ENCODE peak calls at places on chromosomes 13 and 19, in seven cellular contexts. G, R, D, I, W, M and N are unnamed samples.

GRCh38 chr19:5130371-5131030 is 161.6 kb downstream of the KDM4B start:
- DNase-seq in G (no peak), R (no peak), D (no peak), W (no peak), I (no peak), M (peak), N (no peak)

GRCh38 chr13:104737713-104738112 is 1671.5 kb upstream of the SLC10A2 start:
- DNase-seq in R (no peak), I (no peak), W (no peak), D (no peak), G (no peak), M (no peak), N (no peak)

GRCh38 chr13:114102521-114103288 is 29.7 kb downstream of the RASA3 start:
- DNase-seq in I (no peak), G (no peak), R (no peak), W (no peak), D (no peak), M (no peak), N (no peak)

GRCh38 chr13:97226788-97227627 is 4.9 kb downstream of the MBNL2 start:
- DNase-seq in M (no peak), R (no peak), G (no peak), W (no peak), I (no peak), D (no peak), N (peak)

GRCh38 chr19:6577410-6578125 is 13.4 kb downstream of the CD70 start:
- DNase-seq in G (no peak), D (peak), M (peak), R (no peak), I (no peak), W (no peak), N (peak)

GRCh38 chr13:94987081-94987480 is 274.7 kb upstream of the SOX21 start:
- DNase-seq in M (no peak), I (no peak), D (no peak), W (no peak), R (no peak), G (no peak), N (no peak)

GRCh38 chr19:29623726-29624488 is 17.8 kb downstream of the POP4 start:
- DNase-seq in G (no peak), R (no peak), W (no peak), M (no peak), I (no peak), D (no peak), N (peak)

GRCh38 chr13:112248909-112249592 is 127.1 kb upstream of the SPACA7 start:
- DNase-seq in I (no peak), D (no peak), R (no peak), M (no peak), G (peak), W (no peak), N (no peak)

GRCh38 chr13:33258437-33259193 is 26.9 kb downstream of the STARD13 start:
- DNase-seq in D (no peak), I (no peak), R (peak), G (no peak), M (no peak), W (peak), N (no peak)

GRCh38 chr13:49836516-49836915 is 44.0 kb upstream of the KPNA3 start:
- DNase-seq in W (peak), D (no peak), G (no peak), M (no peak), I (no peak), R (no peak), N (no peak)

GRCh38 chr19:7953576-7953975 is 10.1 kb upstream of the TIMM44 start:
- DNase-seq in M (no peak), D (no peak), W (no peak), R (no peak), I (no peak), G (no peak), N (no peak)

GRCh38 chr19:53957448-53958167 is 5.1 kb upstream of the CACNG8 start:
- DNase-seq in G (no peak), R (no peak), M (no peak), W (no peak), I (no peak), D (no peak), N (no peak)

GRCh38 chr13:51935326-51936171 is 73.8 kb downstream of the CCDC70 start:
- DNase-seq in M (no peak), G (peak), W (no peak), I (peak), R (no peak), D (peak), N (peak)

GRCh38 chr13:76948139-76948538 is at the start of gene ACOD1:
- DNase-seq in G (no peak), I (no peak), W (no peak), R (no peak), D (no peak), M (no peak), N (no peak)

GRCh38 chr19:28785961-28786360 is 427.0 kb downstream of the UQCRFS1 start:
- DNase-seq in W (no peak), G (no peak), D (no peak), R (no peak), I (no peak), M (no peak), N (no peak)

GRCh38 chr13:37198629-37199028 is 93.2 kb upstream of the CSNK1A1L start:
- DNase-seq in M (no peak), R (no peak), W (no peak), D (no peak), I (no peak), G (no peak), N (no peak)

GRCh38 chr13:104571161-104571889 is 1505.1 kb upstream of the SLC10A2 start:
- DNase-seq in D (peak), W (peak), R (peak), M (no peak), I (peak), G (peak), N (peak)

GRCh38 chr19:28468701-28469459 is 744.1 kb downstream of the UQCRFS1 start:
- DNase-seq in D (no peak), M (no peak), W (no peak), I (no peak), R (no peak), G (no peak), N (no peak)

GRCh38 chr13:99656092-99656745 is 154.9 kb downstream of the TM9SF2 start:
- DNase-seq in G (peak), I (peak), D (peak), W (peak), R (peak), M (peak), N (peak)

GRCh38 chr13:42875448-42876269 is 94.3 kb downstream of the FAM216B start:
- DNase-seq in G (no peak), I (no peak), D (no peak), M (no peak), W (no peak), R (peak), N (no peak)

GRCh38 chr19:1017115-1017905 is 3.6 kb downstream of the TMEM259 start:
- DNase-seq in I (no peak), M (no peak), R (no peak), D (no peak), G (no peak), W (no peak), N (peak)

GRCh38 chr19:49565261-49565660 is 15.1 kb downstream of the NOSIP start:
- DNase-seq in G (no peak), R (no peak), I (no peak), D (no peak), W (no peak), M (no peak), N (no peak)

GRCh38 chr19:10815969-10816635 is 19.9 kb downstream of the TMED1 start:
- DNase-seq in M (no peak), D (no peak), W (no peak), G (no peak), I (no peak), R (peak), N (no peak)

GRCh38 chr13:53105881-53106280 is 77.3 kb downstream of the OLFM4 start:
- DNase-seq in W (no peak), G (no peak), D (no peak), I (no peak), M (no peak), R (no peak), N (no peak)

GRCh38 chr19:49855676-49856573 is 5.0 kb downstream of the PTOV1 start:
- DNase-seq in I (no peak), G (no peak), R (no peak), M (no peak), D (no peak), W (no peak), N (no peak)

GRCh38 chr13:106156468-106156867 is 379.0 kb downstream of the EFNB2 start:
- DNase-seq in W (no peak), D (peak), R (peak), G (no peak), M (no peak), I (peak), N (no peak)

GRCh38 chr19:15378529-15379082 is 981 bp downstream of the AKAP8 start:
- DNase-seq in D (peak), G (no peak), W (peak), M (no peak), R (peak), I (no peak), N (no peak)

GRCh38 chr13:43054803-43055802 is 31.7 kb downstream of the DNAJC15 start:
- DNase-seq in M (no peak), D (peak), R (peak), W (peak), I (no peak), G (no peak), N (no peak)

GRCh38 chr19:17103177-17103576 is 27.6 kb downstream of the MYO9B start:
- DNase-seq in M (no peak), D (peak), W (peak), G (peak), R (peak), I (peak), N (peak)

GRCh38 chr13:40922437-40923040 is 96.6 kb downstream of the ELF1 start:
- DNase-seq in W (peak), I (no peak), M (no peak), D (no peak), R (no peak), G (peak), N (no peak)

GRCh38 chr13:113400621-113401451 is 36.9 kb upstream of the GRTP1 start:
- DNase-seq in W (no peak), G (no peak), D (no peak), M (no peak), I (no peak), R (no peak), N (no peak)

GRCh38 chr19:12825259-12826131 is 8.9 kb downstream of the RTBDN start:
- DNase-seq in G (peak), D (peak), W (no peak), I (no peak), R (no peak), M (no peak), N (peak)

GRCh38 chr19:29662604-29663404 is 2.5 kb upstream of the PLEKHF1 start:
- DNase-seq in I (no peak), G (no peak), W (no peak), D (peak), M (no peak), R (peak), N (peak)

GRCh38 chr19:17860993-17861360 is 1.3 kb downstream of the RPL18A start:
- DNase-seq in G (no peak), D (no peak), R (peak), W (no peak), I (no peak), M (no peak), N (peak)

GRCh38 chr13:93446256-93446655 is 219.6 kb downstream of the GPC6 start:
- DNase-seq in D (no peak), R (peak), G (no peak), M (no peak), W (no peak), I (no peak), N (no peak)

GRCh38 chr13:38628554-38628953 is 58.3 kb upstream of the FREM2 start:
- DNase-seq in D (no peak), M (no peak), I (no peak), G (no peak), W (no peak), R (no peak), N (no peak)

GRCh38 chr13:38624822-38625221 is 62.1 kb upstream of the FREM2 start:
- DNase-seq in R (no peak), M (no peak), I (no peak), D (no peak), W (no peak), G (peak), N (no peak)

GRCh38 chr13:38635030-38635429 is 51.8 kb upstream of the FREM2 start:
- DNase-seq in D (no peak), G (no peak), W (no peak), M (no peak), I (no peak), R (no peak), N (no peak)

GRCh38 chr13:38636106-38636505 is 50.8 kb upstream of the FREM2 start:
- DNase-seq in M (no peak), D (no peak), G (no peak), I (no peak), W (no peak), R (no peak), N (no peak)

DNA sequence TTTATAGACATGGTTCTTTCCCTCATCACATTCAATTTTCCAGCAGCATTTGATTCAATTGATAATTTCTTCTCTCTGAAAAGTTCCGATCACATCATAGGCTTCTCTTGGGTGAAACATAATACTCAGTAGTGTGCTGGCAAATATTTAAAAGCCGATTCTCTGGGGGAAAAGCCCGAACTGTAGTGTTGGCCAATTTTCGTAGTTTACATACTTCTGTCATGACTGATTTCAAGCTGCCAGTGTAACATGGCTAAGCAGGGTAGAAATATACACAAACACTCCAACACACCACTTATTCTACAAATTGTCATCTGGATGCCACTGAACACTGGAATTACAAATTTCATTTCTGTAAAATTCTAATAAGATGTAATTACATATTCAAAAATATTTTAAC is 56.1 kb upstream of the FREM2 start:
- DNase-seq in M (no peak), I (no peak), W (no peak), R (peak), G (no peak), D (no peak), N (no peak)
- TF ChIP-seq CEBPB in M (no peak), I (no peak), W (no peak), R (no peak), G (no peak), D (no peak), N (no peak)

GRCh38 chr13:48500652-48501197 is 32.2 kb downstream of the RCBTB2 start:
- DNase-seq in M (no peak), R (peak), G (no peak), I (no peak), W (peak), D (peak), N (no peak)
- TF ChIP-seq CEBPB in M (no peak), R (peak), G (no peak), I (no peak), W (peak), D (no peak), N (peak)

GRCh38 chr13:101455863-101456262 is 3.4 kb downstream of the ITGBL1 start:
- DNase-seq in W (no peak), I (no peak), R (peak), D (peak), M (no peak), G (no peak), N (no peak)

GRCh38 chr13:101452519-101453485 is at the start of gene ITGBL1:
- DNase-seq in R (peak), W (no peak), G (no peak), I (no peak), D (no peak), M (no peak), N (no peak)

GRCh38 chr13:101454767-101455166 is 2.3 kb downstream of the ITGBL1 start:
- DNase-seq in D (peak), G (no peak), W (no peak), I (no peak), M (no peak), R (peak), N (no peak)

GRCh38 chr13:101451641-101452040 is 834 bp upstream of the ITGBL1 start:
- DNase-seq in W (no peak), G (no peak), D (no peak), M (no peak), R (no peak), I (no peak), N (no peak)

DNA sequence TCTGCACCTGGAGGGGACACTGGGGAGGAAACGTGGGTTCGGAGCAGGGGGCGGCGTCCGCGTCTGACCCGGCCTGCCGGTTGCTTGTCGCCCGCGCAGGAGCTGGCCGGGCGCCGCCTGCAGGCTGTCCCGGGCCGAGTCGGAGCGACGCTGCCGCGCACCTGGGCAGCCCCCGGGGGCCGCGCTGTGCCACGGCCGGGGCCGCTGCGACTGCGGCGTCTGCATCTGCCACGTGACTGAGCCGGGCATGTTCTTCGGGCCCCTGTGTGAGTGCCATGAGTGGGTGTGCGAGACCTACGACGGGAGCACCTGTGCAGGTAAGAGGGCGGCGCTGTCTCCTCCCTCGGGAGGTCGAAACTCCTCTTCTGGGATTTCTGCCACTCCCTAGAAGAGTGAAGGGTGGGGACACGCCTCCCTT is 1.3 kb downstream of the ITGBL1 start:
- DNase-seq in I (no peak), M (no peak), W (no peak), G (no peak), D (no peak), R (no peak), N (no peak)
- TF ChIP-seq CEBPB in I (no peak), M (no peak), W (no peak), G (no peak), D (no peak), R (no peak), N (no peak)

GRCh38 chr19:34976611-34977010 is 12.6 kb upstream of the ZNF792 start:
- DNase-seq in R (no peak), I (no peak), W (no peak), G (no peak), M (no peak), D (peak), N (no peak)

GRCh38 chr19:34969721-34970120 is 5.7 kb upstream of the ZNF792 start:
- DNase-seq in G (no peak), M (no peak), D (no peak), I (no peak), W (no peak), R (no peak), N (no peak)

GRCh38 chr19:34975056-34975455 is 11.0 kb upstream of the ZNF792 start:
- DNase-seq in I (no peak), W (peak), D (no peak), M (no peak), G (no peak), R (no peak), N (no peak)

GRCh38 chr19:34972163-34972705 is 8.2 kb upstream of the ZNF792 start:
- DNase-seq in I (no peak), W (no peak), G (no peak), D (no peak), R (no peak), M (no peak), N (no peak)

GRCh38 chr19:34974631-34975030 is 10.6 kb upstream of the ZNF792 start:
- DNase-seq in D (no peak), M (no peak), W (no peak), G (no peak), I (no peak), R (no peak), N (no peak)
- TF ChIP-seq CEBPB in D (no peak), M (no peak), W (no peak), G (no peak), I (no peak), R (no peak), N (no peak)

DNA sequence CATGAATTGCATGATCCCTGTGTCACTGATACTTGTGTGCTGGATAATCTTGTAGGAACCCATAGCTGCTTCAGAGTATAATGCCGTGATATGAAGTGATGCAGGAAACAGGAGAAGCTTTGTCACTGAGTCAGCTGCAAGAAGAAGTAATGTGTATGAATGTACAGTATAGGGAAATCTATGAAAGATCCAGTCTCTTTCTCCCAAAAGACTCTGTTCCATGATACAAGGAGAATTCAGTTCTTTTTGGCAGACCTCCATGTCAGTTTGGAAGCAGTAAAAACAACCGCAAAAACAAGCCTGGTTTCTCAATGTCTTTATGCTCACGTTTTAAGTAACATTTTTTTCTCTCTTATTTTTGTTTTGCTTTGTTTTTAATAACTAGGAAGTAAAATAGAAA is 33.9 kb downstream of the PCDH17 start:
- DNase-seq in W (no peak), M (no peak), D (no peak), R (no peak), G (no peak), I (no peak), N (no peak)
- TF ChIP-seq CEBPB in W (no peak), M (no peak), D (no peak), R (no peak), G (no peak), I (no peak), N (no peak)

GRCh38 chr13:85525411-85525810 is 273.8 kb downstream of the SLITRK6 start:
- DNase-seq in G (no peak), I (no peak), M (no peak), D (no peak), R (no peak), W (no peak), N (no peak)

GRCh38 chr13:85528578-85529215 is 270.5 kb downstream of the SLITRK6 start:
- DNase-seq in I (no peak), M (no peak), D (peak), R (peak), W (no peak), G (no peak), N (no peak)

GRCh38 chr13:85529216-85529590 is 270.0 kb downstream of the SLITRK6 start:
- DNase-seq in M (no peak), W (no peak), G (no peak), I (no peak), D (peak), R (peak), N (no peak)
- TF ChIP-seq CEBPB in M (no peak), W (no peak), G (no peak), I (no peak), D (no peak), R (peak), N (no peak)